ENCODE peak calls at places on chromosomes 13 and 19, in five cellular contexts. Z is PC-9; S is IMR-90; X is CD8-positive, alpha-beta T cell; P is CD4-positive, CD25-positive, alpha-beta regulatory T cell. L is an unnamed sample.

GRCh38 chr19:48625891-48626327 is 6.6 kb downstream of the SPHK2 start:
- DNase-seq in Z (no peak), S (no peak), X (no peak), P (no peak), L (peak; percentile 86)

GRCh38 chr13:44206429-44206828 is 167.2 kb upstream of the SERP2 start:
- DNase-seq in Z (no peak), S (no peak), X (no peak), P (no peak), L (no peak)

GRCh38 chr19:47631681-47632446 is 22.9 kb downstream of the BICRA start:
- DNase-seq in Z (no peak), S (no peak), X (no peak), P (no peak), L (no peak)

GRCh38 chr13:87274209-87274819 is 396.9 kb upstream of the SLITRK5 start:
- DNase-seq in Z (peak; percentile 37), S (peak; percentile 47), X (no peak), P (peak; percentile 6), L (no peak)

GRCh38 chr13:34357435-34358232 is 539.7 kb downstream of the RFC3 start:
- DNase-seq in Z (peak; percentile 76), S (peak; percentile 79), X (no peak), P (no peak), L (no peak)

GRCh38 chr13:50420720-50421456 is 405.6 kb downstream of the KCNRG start:
- DNase-seq in Z (no peak), S (no peak), X (no peak), P (no peak), L (no peak)

GRCh38 chr13:19597523-19597922 is 35.9 kb upstream of the MPHOSPH8 start:
- DNase-seq in Z (peak; percentile 56), S (peak; percentile 86), X (no peak), P (no peak), L (no peak)

GRCh38 chr19:956747-957451 is 27.2 kb upstream of the WDR18 start:
- DNase-seq in Z (peak; percentile 76), S (peak; percentile 36), X (no peak), P (no peak), L (no peak)

GRCh38 chr19:27794444-27795042 is 1418.4 kb downstream of the UQCRFS1 start:
- DNase-seq in Z (peak; percentile 34), S (peak; percentile 47), X (no peak), P (no peak), L (peak; percentile 86)

GRCh38 chr19:48354332-48354992 is 9.3 kb downstream of the TMEM143 start:
- DNase-seq in Z (peak; percentile 92), S (peak; percentile 46), X (no peak), P (no peak), L (no peak)

GRCh38 chr19:56403261-56403660 is 871 bp upstream of the ZNF583 start:
- DNase-seq in Z (no peak), S (peak; percentile 39), X (no peak), P (no peak), L (no peak)

GRCh38 chr13:26561636-26562537 is 4.4 kb downstream of the WASF3 start:
- DNase-seq in Z (no peak), S (peak; percentile 84), X (no peak), P (no peak), L (no peak)

GRCh38 chr19:30420881-30421280 is 48.7 kb downstream of the ZNF536 start:
- DNase-seq in Z (no peak), S (no peak), X (no peak), P (no peak), L (no peak)

GRCh38 chr19:52943884-52944643 is 18.6 kb downstream of the ZNF816 start:
- DNase-seq in Z (no peak), S (no peak), X (no peak), P (no peak), L (no peak)

GRCh38 chr13:102817907-102818306 is 19.0 kb downstream of the BIVM start:
- DNase-seq in Z (no peak), S (no peak), X (no peak), P (no peak), L (no peak)

GRCh38 chr19:34220472-34221063 is 33.8 kb upstream of the GARRE1 start:
- DNase-seq in Z (no peak), S (peak; percentile 53), X (peak; percentile 65), P (peak; percentile 73), L (no peak)

GRCh38 chr19:35273686-35274259 is 5.0 kb downstream of the USF2 start:
- DNase-seq in Z (no peak), S (no peak), X (no peak), P (no peak), L (no peak)

GRCh38 chr19:28242317-28242927 is 970.5 kb downstream of the UQCRFS1 start:
- DNase-seq in Z (no peak), S (no peak), X (no peak), P (peak; percentile 2), L (no peak)

GRCh38 chr13:94345374-94346195 is 133.9 kb downstream of the DCT start:
- DNase-seq in Z (no peak), S (peak; percentile 44), X (no peak), P (peak; percentile 66), L (no peak)

GRCh38 chr19:7657047-7657779 is 11.6 kb upstream of the RETN start:
- DNase-seq in Z (peak; percentile 61), S (no peak), X (no peak), P (peak; percentile 61), L (no peak)

GRCh38 chr13:110334256-110334655 is 27.2 kb downstream of the COL4A2 start:
- DNase-seq in Z (no peak), S (peak; percentile 76), X (no peak), P (no peak), L (no peak)

GRCh38 chr19:40702337-40703012 is 12.0 kb upstream of the NUMBL start:
- DNase-seq in Z (no peak), S (no peak), X (no peak), P (no peak), L (no peak)

GRCh38 chr13:113205428-113205931 is 3.0 kb downstream of the PCID2 start:
- DNase-seq in Z (peak; percentile 29), S (peak; percentile 65), X (no peak), P (no peak), L (no peak)

GRCh38 chr13:49140910-49141611 is 79.1 kb upstream of the MLNR start:
- DNase-seq in Z (no peak), S (no peak), X (no peak), P (peak; percentile 52), L (no peak)

GRCh38 chr19:51138549-51138979 is 3.5 kb upstream of the SIGLEC7 start:
- DNase-seq in Z (no peak), S (no peak), X (no peak), P (no peak), L (peak; percentile 89)

GRCh38 chr19:19606021-19606420 is 12.5 kb downstream of the PBX4 start:
- DNase-seq in Z (peak; percentile 100), S (peak; percentile 10), X (peak; percentile 54), P (peak; percentile 90), L (no peak)

DNA sequence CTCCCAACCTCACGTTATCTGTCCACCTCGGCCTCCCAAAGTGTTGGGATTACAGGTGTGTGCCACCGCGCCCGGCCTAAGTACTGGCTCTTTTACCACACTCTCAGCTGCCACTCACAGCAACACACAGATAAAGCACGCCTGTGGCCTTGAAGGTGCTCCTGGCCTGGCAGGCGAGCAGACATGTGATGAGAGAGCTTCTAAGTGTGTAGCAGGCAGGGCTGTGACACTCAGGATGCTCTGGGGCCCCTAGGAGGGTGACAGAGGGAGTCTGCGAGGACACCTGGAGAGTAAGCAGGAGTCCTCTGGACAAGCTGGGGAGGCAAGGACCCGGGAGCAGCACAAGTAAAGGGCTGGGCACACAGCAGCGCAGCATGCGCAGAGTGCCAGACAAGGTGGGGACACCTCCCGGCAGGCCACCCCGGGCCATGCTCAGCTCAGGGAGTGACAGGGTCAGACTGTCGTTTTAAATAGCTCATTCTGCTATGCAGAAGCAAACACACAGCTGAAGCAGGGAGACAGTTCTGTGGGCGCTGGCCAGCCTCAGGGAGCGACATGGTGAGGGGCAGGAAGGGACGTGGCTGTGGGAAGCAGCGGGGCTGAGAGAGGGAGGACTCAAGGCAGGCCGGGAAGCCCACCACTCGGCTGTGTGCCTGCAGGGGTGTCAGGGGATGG is 26.5 kb downstream of the MED26 start:
- DNase-seq in Z (no peak), S (no peak), X (no peak), P (no peak), L (no peak)
- H3K4me1 ChIP-seq in Z (no peaks in the 10 kb centered on the region), S (peaks cover 9% of the 10 kb centered on the region), X (peaks cover 2% of the 10 kb centered on the region), P (no peaks in the 10 kb centered on the region), L (peaks cover 80% of the 10 kb centered on the region)

GRCh38 chr13:79776538-79776937 is 295.6 kb downstream of the NDFIP2 start:
- DNase-seq in Z (no peak), S (peak; percentile 50), X (no peak), P (no peak), L (no peak)
- H3K27ac ChIP-seq in Z (no peak overlapping the region), S (no peak overlapping the region), X (no peak overlapping the region), P (no peak overlapping the region), L (no peak overlapping the region)

DNA sequence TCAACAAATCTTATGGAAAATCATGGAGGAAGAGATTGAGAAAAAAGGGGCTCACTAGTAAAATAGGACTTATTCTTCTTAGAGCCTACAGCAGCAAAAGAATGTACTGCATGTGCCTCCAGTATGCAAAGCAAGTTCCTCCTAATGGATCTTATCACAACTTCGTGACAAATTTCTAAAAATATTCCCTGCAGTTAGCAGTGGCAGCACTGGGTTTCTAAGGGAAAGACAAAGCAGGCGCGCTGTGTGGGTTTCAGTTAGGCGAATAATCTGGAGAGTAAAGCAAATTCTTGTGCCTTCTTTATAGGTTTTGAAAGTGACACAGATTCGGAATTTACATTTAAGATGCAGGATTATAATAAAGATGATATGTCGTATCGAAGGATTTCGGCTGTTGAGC is 167.9 kb downstream of the LMO7 start:
- DNase-seq in Z (no peak), S (no peak), X (no peak), P (no peak), L (no peak)
- H3K4me1 ChIP-seq in Z (no peaks in the 10 kb centered on the region), S (peaks cover 10% of the 10 kb centered on the region), X (peaks cover 18% of the 10 kb centered on the region), P (peaks cover 16% of the 10 kb centered on the region), L (no peaks in the 10 kb centered on the region)

DNA sequence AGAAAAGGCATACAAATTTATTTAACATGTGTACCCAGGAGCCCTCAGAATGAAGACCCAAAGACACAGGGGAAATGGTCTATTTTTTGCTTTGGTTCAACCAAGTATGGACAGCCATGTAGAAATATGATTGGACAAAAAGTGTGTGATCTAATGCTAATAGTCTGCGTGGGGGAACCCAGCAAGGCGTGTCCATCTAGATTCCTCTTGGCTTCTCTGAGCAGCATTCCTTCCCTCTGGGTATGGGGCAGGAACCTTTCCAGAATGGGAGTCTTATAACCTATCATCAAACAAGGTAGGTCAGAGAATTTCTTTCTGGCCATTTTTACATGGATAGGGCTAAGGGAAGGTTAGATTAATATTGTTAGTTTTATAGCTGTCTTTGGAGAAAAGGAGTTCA is 698.2 kb downstream of the FGF9 start:
- DNase-seq in Z (no peak), S (no peak), X (no peak), P (no peak), L (no peak)
- H3K27ac ChIP-seq in Z (no peak overlapping the region), S (no peak overlapping the region), X (no peak overlapping the region), P (no peak overlapping the region), L (no peak overlapping the region)

L was measured in spleen.